ENCODE peak calls at places on chromosomes 13 and 19, in six cellular contexts. One of them, this sample, is unnamed. For H3K4me1, the result is how much of the 10 kb centered on the place peaks cover.

GRCh38 chr19:6806488-6806887 is 34.0 kb downstream of the VAV1 start:
- DNase-seq in breast epithelium: no peak
- DNase-seq in SK-N-SH: no peak
- DNase-seq in mesenchymal stem cell: no peak
- DNase-seq in right lobe of liver: no peak
- DNase-seq in spleen: no peak
- DNase-seq in this sample: no peak

GRCh38 chr19:8252922-8253589 is 43.9 kb downstream of the CERS4 start:
- DNase-seq in breast epithelium: peak
- DNase-seq in SK-N-SH: peak
- DNase-seq in mesenchymal stem cell: peak
- DNase-seq in right lobe of liver: peak
- DNase-seq in spleen: peak
- DNase-seq in this sample: peak

GRCh38 chr13:58960909-58961308 is 1202.8 kb downstream of the DIAPH3 start:
- DNase-seq in breast epithelium: no peak
- DNase-seq in SK-N-SH: peak
- DNase-seq in mesenchymal stem cell: peak
- DNase-seq in right lobe of liver: no peak
- DNase-seq in spleen: no peak
- DNase-seq in this sample: no peak

GRCh38 chr19:7909471-7910067 is 5.1 kb upstream of the TGFBR3L start:
- DNase-seq in breast epithelium: no peak
- DNase-seq in SK-N-SH: no peak
- DNase-seq in mesenchymal stem cell: no peak
- DNase-seq in right lobe of liver: no peak
- DNase-seq in spleen: peak
- DNase-seq in this sample: peak

GRCh38 chr13:28031220-28031903 is 42.9 kb upstream of the URAD start:
- DNase-seq in breast epithelium: no peak
- DNase-seq in SK-N-SH: no peak
- DNase-seq in mesenchymal stem cell: no peak
- DNase-seq in right lobe of liver: peak
- DNase-seq in spleen: peak
- DNase-seq in this sample: peak

GRCh38 chr19:56837892-56838679 is 2.4 kb downstream of the PEG3 start:
- DNase-seq in breast epithelium: peak
- DNase-seq in SK-N-SH: peak
- DNase-seq in mesenchymal stem cell: no peak
- DNase-seq in right lobe of liver: peak
- DNase-seq in spleen: no peak
- DNase-seq in this sample: peak

GRCh38 chr13:24035411-24035810 is 125.1 kb upstream of the SPATA13 start:
- DNase-seq in breast epithelium: no peak
- DNase-seq in SK-N-SH: no peak
- DNase-seq in mesenchymal stem cell: no peak
- DNase-seq in right lobe of liver: no peak
- DNase-seq in spleen: no peak
- DNase-seq in this sample: no peak

GRCh38 chr13:27661017-27661416 is 39.3 kb downstream of the POLR1D start:
- DNase-seq in breast epithelium: no peak
- DNase-seq in SK-N-SH: no peak
- DNase-seq in mesenchymal stem cell: no peak
- DNase-seq in right lobe of liver: no peak
- DNase-seq in spleen: no peak
- DNase-seq in this sample: no peak

GRCh38 chr19:5828661-5829566 is 10.6 kb downstream of the FUT6 start:
- DNase-seq in breast epithelium: no peak
- DNase-seq in SK-N-SH: peak
- DNase-seq in mesenchymal stem cell: peak
- DNase-seq in right lobe of liver: no peak
- DNase-seq in spleen: no peak
- DNase-seq in this sample: no peak

GRCh38 chr13:93915269-93915809 is 564.1 kb downstream of the DCT start:
- DNase-seq in breast epithelium: no peak
- DNase-seq in SK-N-SH: no peak
- DNase-seq in mesenchymal stem cell: peak
- DNase-seq in right lobe of liver: no peak
- DNase-seq in spleen: no peak
- DNase-seq in this sample: no peak

GRCh38 chr13:33158830-33159229 is 126.7 kb downstream of the STARD13 start:
- DNase-seq in breast epithelium: no peak
- DNase-seq in SK-N-SH: no peak
- DNase-seq in mesenchymal stem cell: no peak
- DNase-seq in right lobe of liver: no peak
- DNase-seq in spleen: no peak
- DNase-seq in this sample: no peak

GRCh38 chr13:49097374-49097773 is 121.7 kb downstream of the FNDC3A start:
- DNase-seq in breast epithelium: no peak
- DNase-seq in SK-N-SH: no peak
- DNase-seq in mesenchymal stem cell: peak
- DNase-seq in right lobe of liver: no peak
- DNase-seq in spleen: no peak
- DNase-seq in this sample: no peak

GRCh38 chr13:43196171-43196611 is 172.8 kb downstream of the DNAJC15 start:
- DNase-seq in breast epithelium: no peak
- DNase-seq in SK-N-SH: peak
- DNase-seq in mesenchymal stem cell: peak
- DNase-seq in right lobe of liver: no peak
- DNase-seq in spleen: no peak
- DNase-seq in this sample: no peak

GRCh38 chr13:48859168-48860105 is 116.3 kb upstream of the FNDC3A start:
- DNase-seq in breast epithelium: no peak
- DNase-seq in SK-N-SH: no peak
- DNase-seq in mesenchymal stem cell: no peak
- DNase-seq in right lobe of liver: no peak
- DNase-seq in spleen: no peak
- DNase-seq in this sample: no peak

GRCh38 chr19:34351382-34351802 is 13.6 kb upstream of the GPI start:
- DNase-seq in breast epithelium: no peak
- DNase-seq in SK-N-SH: no peak
- DNase-seq in mesenchymal stem cell: no peak
- DNase-seq in right lobe of liver: no peak
- DNase-seq in spleen: no peak
- DNase-seq in this sample: no peak

GRCh38 chr19:8577247-8577646 is at the start of gene MYO1F:
- DNase-seq in breast epithelium: no peak
- DNase-seq in SK-N-SH: no peak
- DNase-seq in mesenchymal stem cell: no peak
- DNase-seq in right lobe of liver: peak
- DNase-seq in spleen: peak
- DNase-seq in this sample: peak

GRCh38 chr19:38862321-38863059 is 12.7 kb upstream of the HNRNPL start:
- DNase-seq in breast epithelium: no peak
- DNase-seq in SK-N-SH: peak
- DNase-seq in mesenchymal stem cell: peak
- DNase-seq in right lobe of liver: no peak
- DNase-seq in spleen: no peak
- DNase-seq in this sample: no peak

GRCh38 chr19:12783849-12784393 is 7.4 kb upstream of the JUNB start:
- DNase-seq in breast epithelium: no peak
- DNase-seq in SK-N-SH: no peak
- DNase-seq in mesenchymal stem cell: peak
- DNase-seq in right lobe of liver: peak
- DNase-seq in spleen: peak
- DNase-seq in this sample: peak

GRCh38 chr13:111049791-111050538 is 65.1 kb upstream of the ARHGEF7 start:
- DNase-seq in breast epithelium: no peak
- DNase-seq in SK-N-SH: peak
- DNase-seq in mesenchymal stem cell: peak
- DNase-seq in right lobe of liver: no peak
- DNase-seq in spleen: no peak
- DNase-seq in this sample: no peak

GRCh38 chr13:48564046-48564445 is 31.2 kb upstream of the RCBTB2 start:
- DNase-seq in breast epithelium: no peak
- DNase-seq in SK-N-SH: peak
- DNase-seq in mesenchymal stem cell: no peak
- DNase-seq in right lobe of liver: no peak
- DNase-seq in spleen: no peak
- DNase-seq in this sample: no peak

GRCh38 chr19:18291019-18291524 is 9.7 kb upstream of the JUND start:
- DNase-seq in breast epithelium: no peak
- DNase-seq in SK-N-SH: peak
- DNase-seq in mesenchymal stem cell: no peak
- DNase-seq in right lobe of liver: peak
- DNase-seq in spleen: no peak
- DNase-seq in this sample: no peak
- H3K4me1 ChIP-seq in breast epithelium: under half
- H3K4me1 ChIP-seq in SK-N-SH: under half
- H3K4me1 ChIP-seq in mesenchymal stem cell: under half
- H3K4me1 ChIP-seq in right lobe of liver: under half
- H3K4me1 ChIP-seq in spleen: under half
- H3K4me1 ChIP-seq in this sample: under half

DNA sequence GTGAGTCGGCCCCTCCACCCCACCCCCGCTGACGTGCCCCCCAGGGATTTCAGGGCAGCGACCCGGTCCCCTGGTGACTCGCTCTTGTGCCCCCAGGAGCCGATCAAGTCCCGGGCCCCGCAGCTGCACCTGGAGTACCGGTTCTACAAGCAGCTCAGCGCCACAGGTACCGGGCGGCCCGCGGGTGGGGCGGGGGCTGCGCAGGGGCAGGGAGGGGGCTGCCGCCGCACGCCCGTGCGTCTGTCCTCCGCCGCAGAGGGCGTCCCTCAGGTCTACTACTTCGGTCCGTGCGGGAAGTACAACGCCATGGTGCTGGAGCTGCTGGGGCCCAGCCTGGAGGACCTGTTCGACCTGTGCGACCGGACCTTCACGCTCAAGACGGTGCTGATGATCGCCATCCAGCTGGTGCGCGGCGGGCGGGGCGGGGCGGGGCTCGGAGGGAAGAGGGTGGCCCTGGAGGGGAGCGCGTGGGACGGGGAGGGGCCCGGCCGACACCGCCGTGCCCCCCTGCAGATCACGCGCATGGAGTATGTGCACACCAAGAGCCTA is 37.1 kb downstream of the BTBD2 start:
- DNase-seq in breast epithelium: no peak
- DNase-seq in SK-N-SH: no peak
- DNase-seq in mesenchymal stem cell: no peak
- DNase-seq in right lobe of liver: no peak
- DNase-seq in spleen: no peak
- DNase-seq in this sample: no peak
- H3K27ac ChIP-seq in breast epithelium: no peak
- H3K27ac ChIP-seq in SK-N-SH: no peak
- H3K27ac ChIP-seq in mesenchymal stem cell: no peak
- H3K27ac ChIP-seq in right lobe of liver: no peak
- H3K27ac ChIP-seq in spleen: no peak
- H3K27ac ChIP-seq in this sample: no peak

GRCh38 chr13:97359181-97360057 is 74.5 kb upstream of the RAP2A start:
- DNase-seq in breast epithelium: no peak
- DNase-seq in SK-N-SH: peak
- DNase-seq in mesenchymal stem cell: peak
- DNase-seq in right lobe of liver: no peak
- DNase-seq in spleen: no peak
- DNase-seq in this sample: no peak
- H3K4me1 ChIP-seq in breast epithelium: under half
- H3K4me1 ChIP-seq in SK-N-SH: under half
- H3K4me1 ChIP-seq in mesenchymal stem cell: under half
- H3K4me1 ChIP-seq in right lobe of liver: under half
- H3K4me1 ChIP-seq in spleen: under half
- H3K4me1 ChIP-seq in this sample: under half

GRCh38 chr19:3556978-3557460 is 367 bp downstream of the MFSD12 start:
- DNase-seq in breast epithelium: no peak
- DNase-seq in SK-N-SH: peak
- DNase-seq in mesenchymal stem cell: peak
- DNase-seq in right lobe of liver: peak
- DNase-seq in spleen: peak
- DNase-seq in this sample: peak

GRCh38 chr19:3554254-3555083 is 2.9 kb downstream of the MFSD12 start:
- DNase-seq in breast epithelium: no peak
- DNase-seq in SK-N-SH: peak
- DNase-seq in mesenchymal stem cell: no peak
- DNase-seq in right lobe of liver: no peak
- DNase-seq in spleen: peak
- DNase-seq in this sample: no peak

GRCh38 chr19:3557461-3558248 is at the start of gene MFSD12:
- DNase-seq in breast epithelium: peak
- DNase-seq in SK-N-SH: peak
- DNase-seq in mesenchymal stem cell: peak
- DNase-seq in right lobe of liver: peak
- DNase-seq in spleen: peak
- DNase-seq in this sample: peak

GRCh38 chr19:3555653-3556422 is 1.5 kb downstream of the MFSD12 start:
- DNase-seq in breast epithelium: no peak
- DNase-seq in SK-N-SH: peak
- DNase-seq in mesenchymal stem cell: no peak
- DNase-seq in right lobe of liver: no peak
- DNase-seq in spleen: peak
- DNase-seq in this sample: peak

GRCh38 chr19:3556423-3556977 is 886 bp downstream of the MFSD12 start:
- DNase-seq in breast epithelium: no peak
- DNase-seq in SK-N-SH: no peak
- DNase-seq in mesenchymal stem cell: no peak
- DNase-seq in right lobe of liver: no peak
- DNase-seq in spleen: peak
- DNase-seq in this sample: no peak
- H3K27ac ChIP-seq in breast epithelium: peak
- H3K27ac ChIP-seq in SK-N-SH: no peak
- H3K27ac ChIP-seq in mesenchymal stem cell: peak
- H3K27ac ChIP-seq in right lobe of liver: peak
- H3K27ac ChIP-seq in spleen: no peak
- H3K27ac ChIP-seq in this sample: peak

This sample was measured in lower lobe of right lung.